ENCODE peak calls at places on chromosomes 3 and 15, in six cellular contexts. D is ovary, H is GM12892, B is stomach, L is Peyer's patch, O is uterus. S is an unnamed sample.

GRCh38 chr3:184636774-184637316 is 75.0 kb downstream of the MAGEF1 start:
- DNase-seq in D (no peak), H (no peak), B (peak), L (no peak), O (no peak), S (no peak)

GRCh38 chr15:52136471-52136993 is 24.0 kb upstream of the BCL2L10 start:
- DNase-seq in D (no peak), H (no peak), B (no peak), L (no peak), O (no peak), S (no peak)

GRCh38 chr3:126135056-126135397 is 45.4 kb downstream of the ALDH1L1 start:
- DNase-seq in D (no peak), H (no peak), B (peak), L (peak), O (peak), S (no peak)

GRCh38 chr3:42752961-42753360 is 20.1 kb downstream of the CCDC13 start:
- DNase-seq in D (no peak), H (no peak), B (peak), L (no peak), O (peak), S (no peak)

GRCh38 chr3:85030052-85030451 is 71.3 kb downstream of the CADM2 start:
- DNase-seq in D (no peak), H (no peak), B (no peak), L (no peak), O (no peak), S (no peak)

GRCh38 chr15:43286074-43286473 is 19.3 kb upstream of the TGM5 start:
- DNase-seq in D (no peak), H (no peak), B (no peak), L (no peak), O (no peak), S (no peak)

GRCh38 chr3:128556949-128557348 is 63.9 kb upstream of the GATA2 start:
- DNase-seq in D (no peak), H (no peak), B (no peak), L (peak), O (no peak), S (no peak)

GRCh38 chr15:39400821-39401550 is 179.9 kb upstream of the THBS1 start:
- DNase-seq in D (no peak), H (no peak), B (no peak), L (no peak), O (no peak), S (no peak)

GRCh38 chr15:41829959-41830646 is 2.2 kb downstream of the JMJD7 start:
- DNase-seq in D (no peak), H (no peak), B (peak), L (no peak), O (no peak), S (no peak)

GRCh38 chr3:39138804-39139415 is 14.5 kb downstream of the CSRNP1 start:
- DNase-seq in D (peak), H (no peak), B (peak), L (no peak), O (peak), S (no peak)

GRCh38 chr3:184388164-184388935 is 8.5 kb downstream of the CHRD start:
- DNase-seq in D (no peak), H (no peak), B (no peak), L (no peak), O (no peak), S (no peak)

GRCh38 chr3:169478566-169479313 is 184.8 kb downstream of the MECOM start:
- DNase-seq in D (no peak), H (no peak), B (no peak), L (no peak), O (no peak), S (no peak)

GRCh38 chr3:186640473-186640818 is 247 bp downstream of the FETUB start:
- DNase-seq in D (no peak), H (no peak), B (no peak), L (no peak), O (no peak), S (no peak)

GRCh38 chr15:38072507-38073277 is 138.3 kb downstream of the TMCO5A start:
- DNase-seq in D (peak), H (no peak), B (peak), L (peak), O (peak), S (peak)

GRCh38 chr15:53535886-53536285 is 223.6 kb downstream of the WDR72 start:
- DNase-seq in D (no peak), H (no peak), B (no peak), L (no peak), O (no peak), S (no peak)

GRCh38 chr3:36677331-36678007 is 86.9 kb downstream of the DCLK3 start:
- DNase-seq in D (no peak), H (no peak), B (no peak), L (no peak), O (no peak), S (no peak)

GRCh38 chr3:149114458-149114857 is 15.0 kb upstream of the HPS3 start:
- DNase-seq in D (no peak), H (no peak), B (no peak), L (no peak), O (no peak), S (no peak)

GRCh38 chr15:48547305-48547704 is 98.2 kb downstream of the FBN1 start:
- DNase-seq in D (no peak), H (no peak), B (no peak), L (no peak), O (no peak), S (no peak)

GRCh38 chr3:59809750-59810444 is 760.1 kb upstream of the CFAP20DC start:
- DNase-seq in D (no peak), H (no peak), B (no peak), L (no peak), O (no peak), S (peak)

GRCh38 chr3:159200176-159200575 is 398.3 kb downstream of the MFSD1 start:
- DNase-seq in D (no peak), H (no peak), B (no peak), L (no peak), O (no peak), S (no peak)

GRCh38 chr3:32778389-32778788 is 39.4 kb upstream of the TRIM71 start:
- DNase-seq in D (no peak), H (no peak), B (no peak), L (no peak), O (no peak), S (no peak)

GRCh38 chr15:76951161-76951714 is 19.7 kb downstream of the RCN2 start:
- DNase-seq in D (no peak), H (no peak), B (no peak), L (no peak), O (no peak), S (no peak)

GRCh38 chr3:111541911-111542483 is at the start of gene CD96:
- DNase-seq in D (no peak), H (no peak), B (peak), L (no peak), O (no peak), S (no peak)

GRCh38 chr3:133384331-133385027 is 15.4 kb upstream of the BFSP2 start:
- DNase-seq in D (peak), H (peak), B (peak), L (peak), O (peak), S (peak)

GRCh38 chr3:12662593-12663310 is 1.2 kb downstream of the RAF1 start:
- DNase-seq in D (peak), H (no peak), B (peak), L (peak), O (no peak), S (no peak)
- TF ChIP-seq POLR2A in D (no peak), H (no peak), B (no peak), L (peak), O (no peak), S (no peak)

DNA sequence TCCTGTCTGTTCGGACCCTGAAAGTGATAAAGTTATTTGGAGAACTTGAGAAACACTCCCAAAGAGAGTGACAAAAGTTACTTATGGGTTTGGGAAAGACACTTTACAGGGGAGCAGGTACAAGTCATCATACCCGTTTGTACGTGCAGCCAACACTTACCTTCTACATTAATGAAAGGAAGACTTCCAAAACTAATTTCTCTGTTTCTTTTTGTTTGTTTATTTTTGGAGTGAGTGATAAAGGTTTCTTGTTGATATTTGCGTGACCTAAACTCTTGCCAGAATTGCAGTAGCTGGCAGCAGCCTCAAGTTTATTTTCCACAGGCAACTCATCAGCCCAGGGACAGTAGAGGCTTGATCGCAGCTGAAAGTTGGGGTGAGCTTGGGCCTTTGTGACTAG is 8.4 kb downstream of the ABHD2 start:
- DNase-seq in D (no peak), H (no peak), B (peak), L (no peak), O (no peak), S (no peak)
- TF ChIP-seq POLR2A in D (no peak), H (no peak), B (no peak), L (no peak), O (no peak), S (no peak)

DNA sequence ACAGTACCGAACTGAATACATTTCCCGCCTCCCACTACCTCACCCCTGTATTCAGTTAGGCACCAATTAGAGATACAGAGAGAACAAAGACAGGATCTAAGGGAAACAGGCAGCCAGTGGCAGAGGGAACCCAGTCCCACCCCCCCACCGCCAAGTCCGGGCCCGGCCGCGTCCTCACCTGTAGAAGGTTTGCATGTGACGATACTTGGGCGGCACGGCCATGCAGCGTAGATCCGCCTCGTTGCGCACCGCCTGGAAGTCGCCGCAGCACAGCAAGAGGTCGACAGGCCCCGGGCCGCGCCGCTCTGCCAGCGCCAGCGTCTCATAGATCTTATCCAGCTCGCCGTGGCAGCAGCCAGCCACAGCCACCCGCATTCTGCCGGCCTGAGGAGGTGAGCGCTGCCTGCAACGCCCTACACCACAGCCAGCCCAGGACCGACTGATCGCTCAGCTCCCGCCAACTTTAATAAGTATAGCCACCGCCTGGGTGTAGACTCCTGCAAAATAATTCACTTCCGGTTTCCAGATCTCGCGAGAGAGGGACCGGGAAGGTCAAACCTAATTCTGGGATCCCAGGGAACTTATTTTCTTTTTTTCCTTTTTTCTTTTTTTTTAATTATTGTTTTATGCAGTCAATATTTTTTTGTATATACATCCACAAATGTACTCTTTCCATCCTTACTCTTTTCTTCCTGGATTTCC is at the start of gene DBR1:
- DNase-seq in D (peak), H (peak), B (peak), L (peak), O (peak), S (peak)
- TF ChIP-seq POLR2A in D (peak), H (peak), B (no peak), L (peak), O (peak), S (peak)

DNA sequence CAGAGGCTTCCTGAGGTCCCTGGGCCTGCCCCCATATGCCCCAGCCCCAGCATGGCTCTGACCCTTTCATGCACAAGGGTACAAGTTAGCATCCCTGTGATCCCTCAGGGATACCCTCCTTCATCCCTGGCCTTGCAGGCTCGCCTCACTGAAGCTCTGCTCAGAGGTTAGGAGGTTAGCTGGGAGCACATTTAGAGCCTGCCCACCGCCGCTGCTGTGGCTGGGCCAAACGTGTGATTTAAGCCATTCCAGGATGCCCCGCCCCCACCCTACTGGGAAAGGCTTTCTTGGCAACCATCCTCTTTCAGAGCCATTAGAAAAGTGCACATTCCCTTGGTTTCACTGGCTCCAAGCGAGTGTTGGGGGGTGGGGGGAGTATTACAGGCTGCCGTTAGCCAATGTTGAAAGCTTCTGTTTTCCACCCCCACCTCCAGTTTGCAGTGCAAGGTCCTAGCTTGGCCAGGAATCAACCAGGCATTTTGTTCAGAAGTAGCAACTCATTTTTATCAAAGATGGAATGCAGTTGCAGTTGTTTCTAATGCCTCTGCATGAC is 6.3 kb upstream of the HES1 start:
- DNase-seq in D (peak), H (no peak), B (no peak), L (no peak), O (peak), S (no peak)
- TF ChIP-seq POLR2A in D (no peak), H (no peak), B (no peak), L (no peak), O (no peak), S (no peak)

DNA sequence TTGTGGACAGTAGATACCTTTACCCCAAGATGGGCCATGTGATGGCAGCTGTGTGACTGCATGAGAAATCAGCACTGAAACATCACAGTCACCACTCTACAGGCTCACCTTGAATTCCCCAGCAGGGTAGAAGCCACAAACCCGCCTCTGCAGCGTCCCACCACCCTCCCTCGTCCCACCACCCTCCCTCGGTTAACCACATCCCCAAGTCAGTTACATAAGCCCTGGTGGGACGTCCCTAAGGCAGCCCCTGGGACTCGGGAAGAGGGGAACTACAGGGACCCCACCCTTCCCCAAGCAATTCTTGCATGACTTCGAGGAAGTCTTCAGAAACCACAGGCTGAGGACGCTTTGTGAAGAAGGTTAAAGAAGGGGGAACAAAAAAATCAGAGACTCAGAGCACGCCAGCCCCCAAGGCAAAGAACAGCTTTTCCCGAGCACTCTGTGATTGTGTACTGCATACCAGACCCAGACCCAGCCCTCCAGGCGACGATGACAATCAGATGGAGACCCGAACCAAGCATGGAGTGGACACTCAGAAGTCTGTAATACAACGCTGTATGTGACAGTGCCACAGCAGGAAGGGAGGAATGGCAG is 60.5 kb downstream of the SH3BP5 start:
- DNase-seq in D (no peak), H (peak), B (peak), L (no peak), O (no peak), S (peak)
- TF ChIP-seq POLR2A in D (no peak), H (no peak), B (no peak), L (no peak), O (no peak), S (no peak)

GRCh38 chr15:34318277-34319079 is 19.1 kb downstream of the SLC12A6 start:
- DNase-seq in D (peak), H (no peak), B (peak), L (peak), O (peak), S (no peak)
- TF ChIP-seq POLR2A in D (no peak), H (no peak), B (no peak), L (peak), O (peak), S (no peak)

GRCh38 chr3:115783938-115784738 is 160.8 kb downstream of the GAP43 start:
- DNase-seq in D (peak), H (peak), B (peak), L (peak), O (peak), S (peak)
- TF ChIP-seq POLR2A in D (peak), H (no peak), B (no peak), L (no peak), O (peak), S (no peak)

DNA sequence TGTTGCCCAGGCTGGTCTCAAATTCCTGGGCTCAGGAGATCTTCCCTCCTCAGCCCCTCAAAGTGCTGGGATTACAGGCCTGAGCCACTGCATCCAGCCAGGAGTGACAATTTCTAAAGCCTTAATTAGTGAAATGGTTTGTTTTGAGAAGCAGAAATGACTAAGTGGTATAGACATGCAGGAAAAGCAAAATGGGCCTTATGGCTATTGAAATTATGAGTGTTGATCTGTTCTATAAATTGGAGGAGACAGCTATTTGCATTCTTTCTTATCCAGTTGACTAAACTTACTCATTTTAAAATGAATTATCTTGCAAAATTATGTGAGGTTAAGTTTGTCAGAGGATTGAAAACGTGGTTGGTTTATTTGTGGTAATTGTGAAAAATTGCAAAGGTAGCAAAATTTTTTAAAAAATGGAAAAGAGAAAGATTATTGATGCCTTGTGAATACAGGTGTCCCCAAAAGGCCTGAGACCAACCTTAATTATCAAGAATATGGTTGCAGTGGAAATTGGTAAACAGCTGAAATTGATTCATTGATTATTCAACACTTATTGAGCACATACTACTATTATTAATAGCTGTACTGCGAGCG is 7.9 kb downstream of the RAP2B start:
- DNase-seq in D (no peak), H (no peak), B (no peak), L (no peak), O (no peak), S (no peak)
- TF ChIP-seq POLR2A in D (no peak), H (no peak), B (no peak), L (no peak), O (no peak), S (no peak)